ENCODE peak calls at places on chromosomes 6 and 20, in seven cellular contexts. X is IMR-90, L is mesendoderm, D is neuronal stem cell, V is upper lobe of left lung, I is prostate gland, B is Caco-2. Z is an unnamed sample. For H3K36me3, the result is how much of the 10 kb centered on the place peaks cover.

GRCh38 chr6:10414766-10415592 is at the start of gene TFAP2A:
- DNase-seq in L (peak), V (no peak), B (peak), X (peak), D (no peak), I (peak), Z (no peak)

GRCh38 chr6:9204171-9204570 is 768.8 kb upstream of the SLC35B3 start:
- DNase-seq in I (no peak), X (peak), D (no peak), V (no peak), B (no peak), L (peak), Z (no peak)

GRCh38 chr6:17703256-17703694 is 3.5 kb downstream of the NUP153 start:
- DNase-seq in L (no peak), D (no peak), I (no peak), B (no peak), V (no peak), X (peak), Z (no peak)

GRCh38 chr6:110113989-110114388 is 65.5 kb downstream of the WASF1 start:
- DNase-seq in X (no peak), L (no peak), D (no peak), V (no peak), B (no peak), I (no peak), Z (no peak)

GRCh38 chr6:38687549-38687948 is 15.4 kb downstream of the GLO1 start:
- DNase-seq in I (no peak), V (no peak), L (no peak), X (no peak), D (no peak), B (no peak), Z (no peak)

GRCh38 chr6:113734886-113735481 is 122.2 kb upstream of the MARCKS start:
- DNase-seq in V (no peak), D (no peak), L (no peak), B (no peak), X (peak), I (no peak), Z (no peak)

GRCh38 chr20:22385602-22386299 is 198.6 kb downstream of the FOXA2 start:
- DNase-seq in V (no peak), I (no peak), D (no peak), B (peak), X (no peak), L (peak), Z (no peak)

GRCh38 chr6:34771727-34772126 is 14.4 kb downstream of the SNRPC start:
- DNase-seq in V (no peak), B (no peak), D (no peak), I (no peak), X (peak), L (peak), Z (no peak)

GRCh38 chr6:30766461-30767157 is 22.3 kb upstream of the IER3 start:
- DNase-seq in V (no peak), B (no peak), X (no peak), D (no peak), I (no peak), L (no peak), Z (no peak)

GRCh38 chr6:135379647-135380046 is 117.9 kb downstream of the AHI1 start:
- DNase-seq in X (no peak), V (no peak), B (no peak), D (no peak), I (no peak), L (no peak), Z (no peak)

GRCh38 chr6:116265081-116265829 is 11.4 kb upstream of the TSPYL4 start:
- DNase-seq in I (no peak), D (no peak), V (peak), B (no peak), X (peak), L (no peak), Z (no peak)

GRCh38 chr20:24458441-24458840 is 11.0 kb upstream of the SYNDIG1 start:
- DNase-seq in D (no peak), X (no peak), B (no peak), V (no peak), I (no peak), L (no peak), Z (no peak)

GRCh38 chr6:40717411-40718057 is 130.4 kb upstream of the LRFN2 start:
- DNase-seq in V (no peak), D (no peak), L (no peak), B (no peak), I (no peak), X (no peak), Z (no peak)

GRCh38 chr6:20655317-20655716 is 121.1 kb downstream of the CDKAL1 start:
- DNase-seq in B (no peak), D (no peak), V (no peak), X (peak), I (no peak), L (no peak), Z (no peak)

GRCh38 chr20:13799974-13800373 is 15.1 kb downstream of the NDUFAF5 start:
- DNase-seq in L (no peak), B (peak), I (no peak), D (no peak), X (no peak), V (no peak), Z (no peak)

GRCh38 chr20:41734506-41734945 is 116.3 kb upstream of the CHD6 start:
- DNase-seq in D (peak), B (peak), X (peak), I (peak), V (peak), L (peak), Z (peak)

GRCh38 chr6:108944058-108944457 is 95.8 kb downstream of the ARMC2 start:
- DNase-seq in B (no peak), D (no peak), L (no peak), X (no peak), I (no peak), V (no peak), Z (no peak)

GRCh38 chr6:109513571-109514071 is 30.6 kb upstream of the ZBTB24 start:
- DNase-seq in V (no peak), B (no peak), X (peak), D (no peak), I (no peak), L (peak), Z (peak)

GRCh38 chr20:58870293-58871014 is 17.9 kb downstream of the GNAS start:
- DNase-seq in V (no peak), B (peak), I (peak), X (peak), D (peak), L (peak), Z (no peak)

GRCh38 chr20:63694596-63695418 is 1.6 kb upstream of the TNFRSF6B start:
- DNase-seq in D (no peak), L (no peak), X (no peak), V (peak), B (peak), I (no peak), Z (no peak)

GRCh38 chr20:53905019-53905847 is 165.2 kb downstream of the BCAS1 start:
- DNase-seq in L (no peak), B (no peak), X (no peak), D (no peak), V (no peak), I (no peak), Z (no peak)

GRCh38 chr6:138972226-138972665 is 15.8 kb downstream of the REPS1 start:
- DNase-seq in D (no peak), B (no peak), L (no peak), V (no peak), I (no peak), X (peak), Z (no peak)

GRCh38 chr20:48683467-48684175 is 144.2 kb downstream of the PREX1 start:
- DNase-seq in V (no peak), L (no peak), I (no peak), B (no peak), X (no peak), D (no peak), Z (no peak)

GRCh38 chr20:53872561-53873248 is 197.7 kb downstream of the BCAS1 start:
- DNase-seq in I (no peak), V (no peak), B (no peak), D (no peak), X (peak), L (no peak), Z (no peak)

GRCh38 chr6:169971171-169971861 is 219.9 kb downstream of the ERMARD start:
- DNase-seq in L (no peak), V (peak), I (no peak), B (no peak), X (no peak), D (no peak), Z (no peak)

GRCh38 chr6:56334937-56335336 is 87.6 kb upstream of the COL21A1 start:
- DNase-seq in L (no peak), X (peak), I (no peak), V (no peak), B (no peak), D (no peak), Z (no peak)

GRCh38 chr6:165456327-165456726 is 146.9 kb upstream of the C6orf118 start:
- DNase-seq in I (no peak), B (no peak), D (no peak), X (peak), V (no peak), L (no peak), Z (no peak)

GRCh38 chr6:37479266-37479854 is 20.3 kb downstream of the CCDC167 start:
- DNase-seq in B (no peak), I (no peak), D (no peak), X (no peak), L (no peak), V (no peak), Z (no peak)

GRCh38 chr20:61173966-61174725 is 77.9 kb upstream of the CDH4 start:
- DNase-seq in X (peak), B (no peak), I (no peak), V (no peak), D (no peak), L (no peak), Z (no peak)

GRCh38 chr20:63976980-63977391 is 2.5 kb downstream of the SAMD10 start:
- DNase-seq in V (peak), D (no peak), I (no peak), X (no peak), L (no peak), B (no peak), Z (no peak)

GRCh38 chr6:87628881-87629280 is 38.9 kb downstream of the ORC3 start:
- DNase-seq in V (no peak), I (no peak), B (no peak), D (no peak), L (no peak), X (peak), Z (no peak)

GRCh38 chr6:63504777-63505384 is 67.4 kb upstream of the LOC128125822 start:
- DNase-seq in B (no peak), I (no peak), V (no peak), D (no peak), L (no peak), X (no peak), Z (no peak)

GRCh38 chr6:91653324-91653723 is 1066.5 kb upstream of the MAP3K7 start:
- DNase-seq in D (no peak), L (no peak), V (no peak), X (no peak), B (no peak), I (no peak), Z (no peak)

GRCh38 chr20:43849496-43850197 is 65.0 kb upstream of the TOX2 start:
- DNase-seq in L (no peak), D (no peak), V (no peak), I (peak), X (peak), B (no peak), Z (no peak)

GRCh38 chr6:37607949-37608348 is 89.7 kb downstream of the MDGA1 start:
- DNase-seq in V (no peak), L (peak), I (no peak), D (no peak), X (peak), B (peak), Z (no peak)

GRCh38 chr6:6751197-6751596 is 162.7 kb downstream of the LY86 start:
- DNase-seq in X (no peak), B (no peak), D (no peak), V (no peak), L (no peak), I (no peak), Z (no peak)

DNA sequence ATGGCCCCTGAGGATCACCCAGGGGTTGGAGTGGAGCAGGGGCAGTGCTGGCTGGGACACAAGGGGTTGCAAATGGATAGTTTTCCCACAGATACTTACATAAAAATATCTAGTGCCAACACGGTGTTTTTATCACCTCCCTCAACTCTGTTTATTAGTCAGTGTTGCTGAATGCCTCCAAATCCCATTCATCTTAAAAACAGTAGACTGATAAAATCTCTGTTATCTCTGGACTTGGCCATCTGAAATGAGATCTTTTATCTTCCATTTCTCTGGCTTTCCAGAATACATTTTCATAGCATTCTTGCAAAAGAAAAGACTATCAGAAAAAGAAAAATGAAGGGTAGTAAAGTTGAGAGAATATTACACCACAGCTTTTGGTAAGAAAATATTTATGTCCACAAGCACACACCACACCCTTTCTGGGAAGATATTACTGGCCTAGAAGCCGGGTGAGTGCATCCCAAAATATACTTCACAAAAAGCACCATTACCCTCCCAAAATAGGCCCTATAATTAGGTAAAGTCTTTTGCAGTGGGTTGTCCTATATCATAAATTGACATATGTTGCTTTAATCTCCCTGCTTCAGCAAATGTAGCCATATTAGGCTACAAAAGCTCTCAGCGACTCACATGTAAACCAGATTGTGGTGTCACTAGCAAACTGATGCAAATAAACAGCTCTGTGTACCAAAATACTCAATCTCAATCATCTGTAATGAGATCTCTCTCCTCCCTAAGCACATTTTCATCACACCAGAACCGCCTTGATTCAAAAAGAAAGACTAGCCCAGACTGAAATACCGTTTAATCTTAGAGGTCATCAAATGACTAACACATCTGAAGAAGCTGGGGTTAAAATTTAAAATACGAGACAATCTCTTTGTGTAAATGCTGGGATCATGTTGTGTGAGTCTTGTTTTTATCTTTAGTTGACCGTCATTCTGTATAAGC is 96.7 kb downstream of the FYN start:
- DNase-seq in I (no peak), V (no peak), B (no peak), D (no peak), X (no peak), L (no peak), Z (no peak)
- H3K4me3 ChIP-seq in I (no peak), V (no peak), B (no peak), D (no peak), X (no peak), L (no peak), Z (no peak)

GRCh38 chr6:47160702-47161101 is 118.6 kb upstream of the ADGRF1 start:
- DNase-seq in I (no peak), B (no peak), X (no peak), D (no peak), V (no peak), L (no peak), Z (no peak)

GRCh38 chr6:47161176-47161687 is 119.1 kb upstream of the ADGRF1 start:
- DNase-seq in D (no peak), B (no peak), X (peak), I (peak), L (no peak), V (no peak), Z (no peak)

GRCh38 chr6:47163536-47163935 is 121.4 kb upstream of the ADGRF1 start:
- DNase-seq in X (no peak), B (no peak), D (no peak), L (no peak), I (no peak), V (no peak), Z (no peak)

GRCh38 chr6:47162793-47163192 is 120.7 kb upstream of the ADGRF1 start:
- DNase-seq in B (no peak), L (no peak), X (no peak), V (no peak), I (no peak), D (no peak), Z (no peak)

DNA sequence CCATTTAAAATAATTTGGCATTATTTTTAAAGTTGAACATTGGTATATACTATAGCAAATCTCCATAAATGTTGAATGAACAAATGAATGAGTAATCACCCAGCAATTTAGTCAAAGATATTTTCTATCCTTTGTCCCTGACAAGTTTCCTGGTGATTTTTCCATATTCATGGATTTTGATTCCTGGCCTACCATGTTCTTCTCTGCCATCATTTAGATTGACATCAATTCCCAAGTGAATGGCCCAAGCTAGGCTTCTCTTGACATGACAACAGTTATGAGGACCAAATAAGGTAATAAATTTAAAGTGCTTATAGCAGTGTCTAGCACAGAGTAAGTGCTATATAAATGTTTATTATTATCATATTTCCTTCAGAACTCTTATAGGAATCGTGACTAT is 120.1 kb upstream of the ADGRF1 start:
- DNase-seq in D (no peak), V (no peak), X (no peak), L (no peak), I (no peak), B (no peak), Z (no peak)
- H3K36me3 ChIP-seq in D (under half), V (under half), X (under half), L (under half), I (under half), B (under half), Z (under half)

DNA sequence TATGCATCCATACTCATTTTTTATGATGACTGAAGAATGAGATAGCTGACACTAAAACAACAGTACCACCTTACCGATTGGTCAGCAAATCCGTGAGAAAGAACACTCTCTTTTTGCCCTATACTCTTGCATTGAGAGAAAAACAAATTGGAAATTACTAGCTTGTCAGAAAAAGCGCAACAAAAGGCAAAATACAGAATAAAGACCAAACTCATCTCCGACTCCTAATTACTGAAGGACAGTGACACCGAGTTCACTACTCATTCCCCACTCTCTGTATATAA is 2.1 kb downstream of the MCUR1 start:
- DNase-seq in L (no peak), B (no peak), D (no peak), I (no peak), V (no peak), X (no peak), Z (no peak)
- H3K4me3 ChIP-seq in L (no peak), B (no peak), D (no peak), I (no peak), V (no peak), X (no peak), Z (no peak)

GRCh38 chr20:37238426-37238825 is 23.2 kb downstream of the GHRH start:
- DNase-seq in I (no peak), B (no peak), D (no peak), L (no peak), X (no peak), V (no peak), Z (no peak)

GRCh38 chr20:37239026-37239451 is 22.6 kb downstream of the GHRH start:
- DNase-seq in I (no peak), D (no peak), X (peak), V (no peak), B (no peak), L (no peak), Z (no peak)

GRCh38 chr20:37235065-37235464 is 26.5 kb downstream of the GHRH start:
- DNase-seq in B (no peak), L (no peak), V (no peak), X (no peak), I (no peak), D (no peak), Z (no peak)

GRCh38 chr20:37236462-37236861 is 25.2 kb downstream of the GHRH start:
- DNase-seq in X (no peak), B (no peak), I (no peak), D (no peak), L (no peak), V (no peak), Z (no peak)

GRCh38 chr20:37237656-37238055 is 24.0 kb downstream of the GHRH start:
- DNase-seq in X (no peak), B (no peak), I (no peak), L (no peak), V (no peak), D (no peak), Z (no peak)
- H3K36me3 ChIP-seq in X (half or more), B (under half), I (under half), L (under half), V (half or more), D (half or more), Z (half or more)

DNA sequence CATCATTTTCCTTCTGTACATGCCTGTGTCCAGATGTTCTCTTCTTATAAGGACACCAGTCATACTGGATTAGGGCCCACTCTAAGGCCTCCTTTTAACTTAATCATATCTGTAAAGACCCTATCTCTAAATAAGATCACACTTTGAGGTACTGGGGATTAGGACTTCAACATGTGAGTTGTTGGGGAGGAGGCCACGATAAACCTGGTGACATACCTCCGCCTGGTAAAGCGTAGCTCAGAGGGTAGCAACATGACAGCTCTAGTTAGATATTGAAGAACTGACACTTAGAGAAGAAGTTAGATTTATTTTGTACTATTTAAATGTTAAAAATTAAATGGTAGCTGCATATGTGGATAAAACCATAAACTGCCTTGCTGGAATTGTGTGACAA is 13.2 kb downstream of the PLCB1 start:
- DNase-seq in B (no peak), I (no peak), D (no peak), V (no peak), X (no peak), L (peak), Z (no peak)
- H3K4me3 ChIP-seq in B (no peak), I (no peak), D (no peak), V (no peak), X (no peak), L (no peak), Z (no peak)

DNA sequence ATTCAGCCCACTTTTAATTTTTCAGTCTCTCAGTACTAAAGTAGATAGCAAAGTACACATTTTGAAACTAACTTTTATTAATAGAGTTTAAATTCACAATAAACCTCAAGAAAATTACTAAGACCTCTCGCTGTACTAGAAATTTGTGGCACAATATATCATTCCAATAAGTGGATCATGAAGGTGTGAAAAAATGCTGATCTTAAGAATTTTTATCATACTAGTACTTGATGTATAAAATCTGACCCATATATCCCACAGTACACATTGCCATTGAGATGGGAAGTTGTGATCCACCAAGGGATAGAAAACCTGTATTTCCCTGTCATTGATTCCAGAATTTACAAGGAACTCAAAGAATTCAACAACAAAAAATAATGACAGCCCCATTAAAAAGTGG is 85.7 kb downstream of the DCDC2 start:
- DNase-seq in D (no peak), V (no peak), I (no peak), L (no peak), B (no peak), X (no peak), Z (no peak)
- H3K36me3 ChIP-seq in D (under half), V (under half), I (under half), L (under half), B (under half), X (under half), Z (under half)

GRCh38 chr6:121932071-121933009 is 467.1 kb upstream of the HSF2 start:
- DNase-seq in V (no peak), B (peak), X (peak), D (peak), L (peak), I (no peak), Z (peak)
- H3K4me3 ChIP-seq in V (no peak), B (no peak), X (no peak), D (no peak), L (no peak), I (no peak), Z (no peak)

Z was measured in NT2/D1.